ENCODE peak calls at places on chromosomes 2 and 18, in ten cellular contexts. One of them, this sample, is unnamed.
A peak's percentile ranks its signal among the peaks of the same experiment; 100 is the strongest.

GRCh38 chr18:70998490-70998889 is 709.6 kb downstream of the SOCS6 start:
- DNase-seq in activated CD8-positive, alpha-beta memory T cell treated with anti-CD3 and anti-CD28 coated beads for 48 hours: no peak
- DNase-seq in activated gamma-delta T cell: no peak
- DNase-seq in ELR: no peak
- DNase-seq in activated T-cell treated with anti-CD3 and anti-CD28 coated beads, Interleukin-2, amount 50 U/mL, for 24 hours: no peak
- DNase-seq in endothelial cell: no peak
- DNase-seq in NAMALWA: peak; percentile 9
- DNase-seq in activated CD4-positive, alpha-beta T cell treated with anti-CD3 and anti-CD28 coated beads, Interleukin-2, amount 10 ng/mL, durations not matched to agents 7 days and 5 days: no peak
- DNase-seq in nucleus accumbens: no peak
- DNase-seq in coronary artery: no peak
- DNase-seq in this sample: no peak

GRCh38 chr18:78150590-78150989 is 829.0 kb upstream of the SALL3 start:
- DNase-seq in activated CD8-positive, alpha-beta memory T cell treated with anti-CD3 and anti-CD28 coated beads for 48 hours: no peak
- DNase-seq in activated gamma-delta T cell: no peak
- DNase-seq in ELR: no peak
- DNase-seq in activated T-cell treated with anti-CD3 and anti-CD28 coated beads, Interleukin-2, amount 50 U/mL, for 24 hours: no peak
- DNase-seq in endothelial cell: no peak
- DNase-seq in NAMALWA: no peak
- DNase-seq in activated CD4-positive, alpha-beta T cell treated with anti-CD3 and anti-CD28 coated beads, Interleukin-2, amount 10 ng/mL, durations not matched to agents 7 days and 5 days: no peak
- DNase-seq in nucleus accumbens: no peak
- DNase-seq in coronary artery: no peak
- DNase-seq in this sample: no peak

GRCh38 chr2:226475650-226476049 is 324.0 kb downstream of the IRS1 start:
- DNase-seq in activated CD8-positive, alpha-beta memory T cell treated with anti-CD3 and anti-CD28 coated beads for 48 hours: no peak
- DNase-seq in activated gamma-delta T cell: no peak
- DNase-seq in ELR: peak; percentile 88
- DNase-seq in activated T-cell treated with anti-CD3 and anti-CD28 coated beads, Interleukin-2, amount 50 U/mL, for 24 hours: no peak
- DNase-seq in endothelial cell: no peak
- DNase-seq in NAMALWA: no peak
- DNase-seq in activated CD4-positive, alpha-beta T cell treated with anti-CD3 and anti-CD28 coated beads, Interleukin-2, amount 10 ng/mL, durations not matched to agents 7 days and 5 days: no peak
- DNase-seq in nucleus accumbens: no peak
- DNase-seq in coronary artery: no peak
- DNase-seq in this sample: peak; percentile 69

GRCh38 chr2:189498205-189498604 is 56.9 kb downstream of the WDR75 start:
- DNase-seq in activated CD8-positive, alpha-beta memory T cell treated with anti-CD3 and anti-CD28 coated beads for 48 hours: no peak
- DNase-seq in activated gamma-delta T cell: no peak
- DNase-seq in ELR: no peak
- DNase-seq in activated T-cell treated with anti-CD3 and anti-CD28 coated beads, Interleukin-2, amount 50 U/mL, for 24 hours: no peak
- DNase-seq in endothelial cell: no peak
- DNase-seq in NAMALWA: no peak
- DNase-seq in activated CD4-positive, alpha-beta T cell treated with anti-CD3 and anti-CD28 coated beads, Interleukin-2, amount 10 ng/mL, durations not matched to agents 7 days and 5 days: no peak
- DNase-seq in nucleus accumbens: no peak
- DNase-seq in coronary artery: no peak
- DNase-seq in this sample: no peak

GRCh38 chr2:219291394-219291793 is 12.2 kb downstream of the DNAJB2 start:
- DNase-seq in activated CD8-positive, alpha-beta memory T cell treated with anti-CD3 and anti-CD28 coated beads for 48 hours: no peak
- DNase-seq in activated gamma-delta T cell: no peak
- DNase-seq in ELR: no peak
- DNase-seq in activated T-cell treated with anti-CD3 and anti-CD28 coated beads, Interleukin-2, amount 50 U/mL, for 24 hours: peak; percentile 17
- DNase-seq in endothelial cell: no peak
- DNase-seq in NAMALWA: no peak
- DNase-seq in activated CD4-positive, alpha-beta T cell treated with anti-CD3 and anti-CD28 coated beads, Interleukin-2, amount 10 ng/mL, durations not matched to agents 7 days and 5 days: no peak
- DNase-seq in nucleus accumbens: no peak
- DNase-seq in coronary artery: peak; percentile 70
- DNase-seq in this sample: no peak

GRCh38 chr2:218066946-218067515 is 2.0 kb upstream of the RUFY4 start:
- DNase-seq in activated CD8-positive, alpha-beta memory T cell treated with anti-CD3 and anti-CD28 coated beads for 48 hours: no peak
- DNase-seq in activated gamma-delta T cell: no peak
- DNase-seq in ELR: no peak
- DNase-seq in activated T-cell treated with anti-CD3 and anti-CD28 coated beads, Interleukin-2, amount 50 U/mL, for 24 hours: no peak
- DNase-seq in endothelial cell: no peak
- DNase-seq in NAMALWA: no peak
- DNase-seq in activated CD4-positive, alpha-beta T cell treated with anti-CD3 and anti-CD28 coated beads, Interleukin-2, amount 10 ng/mL, durations not matched to agents 7 days and 5 days: no peak
- DNase-seq in nucleus accumbens: no peak
- DNase-seq in coronary artery: no peak
- DNase-seq in this sample: no peak

GRCh38 chr2:68741238-68741637 is 6.6 kb downstream of the ARHGAP25 start:
- DNase-seq in activated CD8-positive, alpha-beta memory T cell treated with anti-CD3 and anti-CD28 coated beads for 48 hours: no peak
- DNase-seq in activated gamma-delta T cell: no peak
- DNase-seq in ELR: peak; percentile 42
- DNase-seq in activated T-cell treated with anti-CD3 and anti-CD28 coated beads, Interleukin-2, amount 50 U/mL, for 24 hours: no peak
- DNase-seq in endothelial cell: no peak
- DNase-seq in NAMALWA: no peak
- DNase-seq in activated CD4-positive, alpha-beta T cell treated with anti-CD3 and anti-CD28 coated beads, Interleukin-2, amount 10 ng/mL, durations not matched to agents 7 days and 5 days: peak; percentile 15
- DNase-seq in nucleus accumbens: no peak
- DNase-seq in coronary artery: no peak
- DNase-seq in this sample: no peak

GRCh38 chr2:188628989-188629889 is 337.6 kb downstream of the GULP1 start:
- DNase-seq in activated CD8-positive, alpha-beta memory T cell treated with anti-CD3 and anti-CD28 coated beads for 48 hours: no peak
- DNase-seq in activated gamma-delta T cell: no peak
- DNase-seq in ELR: peak; percentile 82
- DNase-seq in activated T-cell treated with anti-CD3 and anti-CD28 coated beads, Interleukin-2, amount 50 U/mL, for 24 hours: no peak
- DNase-seq in endothelial cell: no peak
- DNase-seq in NAMALWA: no peak
- DNase-seq in activated CD4-positive, alpha-beta T cell treated with anti-CD3 and anti-CD28 coated beads, Interleukin-2, amount 10 ng/mL, durations not matched to agents 7 days and 5 days: no peak
- DNase-seq in nucleus accumbens: no peak
- DNase-seq in coronary artery: no peak
- DNase-seq in this sample: peak; percentile 85

GRCh38 chr18:75127143-75128021 is 81.6 kb downstream of the PTGR3 start:
- DNase-seq in activated CD8-positive, alpha-beta memory T cell treated with anti-CD3 and anti-CD28 coated beads for 48 hours: no peak
- DNase-seq in activated gamma-delta T cell: no peak
- DNase-seq in ELR: no peak
- DNase-seq in activated T-cell treated with anti-CD3 and anti-CD28 coated beads, Interleukin-2, amount 50 U/mL, for 24 hours: no peak
- DNase-seq in endothelial cell: no peak
- DNase-seq in NAMALWA: no peak
- DNase-seq in activated CD4-positive, alpha-beta T cell treated with anti-CD3 and anti-CD28 coated beads, Interleukin-2, amount 10 ng/mL, durations not matched to agents 7 days and 5 days: no peak
- DNase-seq in nucleus accumbens: no peak
- DNase-seq in coronary artery: peak; percentile 58
- DNase-seq in this sample: no peak

GRCh38 chr2:69762513-69763494 is 20.9 kb downstream of the ANXA4 start:
- DNase-seq in activated CD8-positive, alpha-beta memory T cell treated with anti-CD3 and anti-CD28 coated beads for 48 hours: no peak
- DNase-seq in activated gamma-delta T cell: no peak
- DNase-seq in ELR: no peak
- DNase-seq in activated T-cell treated with anti-CD3 and anti-CD28 coated beads, Interleukin-2, amount 50 U/mL, for 24 hours: no peak
- DNase-seq in endothelial cell: no peak
- DNase-seq in NAMALWA: peak; percentile 10
- DNase-seq in activated CD4-positive, alpha-beta T cell treated with anti-CD3 and anti-CD28 coated beads, Interleukin-2, amount 10 ng/mL, durations not matched to agents 7 days and 5 days: no peak
- DNase-seq in nucleus accumbens: peak; percentile 23
- DNase-seq in coronary artery: no peak
- DNase-seq in this sample: no peak

GRCh38 chr18:49406863-49407262 is 53.6 kb downstream of the DYM start:
- DNase-seq in activated CD8-positive, alpha-beta memory T cell treated with anti-CD3 and anti-CD28 coated beads for 48 hours: no peak
- DNase-seq in activated gamma-delta T cell: no peak
- DNase-seq in ELR: no peak
- DNase-seq in activated T-cell treated with anti-CD3 and anti-CD28 coated beads, Interleukin-2, amount 50 U/mL, for 24 hours: no peak
- DNase-seq in endothelial cell: no peak
- DNase-seq in NAMALWA: no peak
- DNase-seq in activated CD4-positive, alpha-beta T cell treated with anti-CD3 and anti-CD28 coated beads, Interleukin-2, amount 10 ng/mL, durations not matched to agents 7 days and 5 days: no peak
- DNase-seq in nucleus accumbens: no peak
- DNase-seq in coronary artery: no peak
- DNase-seq in this sample: no peak

GRCh38 chr2:20468549-20469500 is 22.0 kb downstream of the RHOB start:
- DNase-seq in activated CD8-positive, alpha-beta memory T cell treated with anti-CD3 and anti-CD28 coated beads for 48 hours: no peak
- DNase-seq in activated gamma-delta T cell: no peak
- DNase-seq in ELR: no peak
- DNase-seq in activated T-cell treated with anti-CD3 and anti-CD28 coated beads, Interleukin-2, amount 50 U/mL, for 24 hours: no peak
- DNase-seq in endothelial cell: no peak
- DNase-seq in NAMALWA: no peak
- DNase-seq in activated CD4-positive, alpha-beta T cell treated with anti-CD3 and anti-CD28 coated beads, Interleukin-2, amount 10 ng/mL, durations not matched to agents 7 days and 5 days: no peak
- DNase-seq in nucleus accumbens: no peak
- DNase-seq in coronary artery: peak; percentile 35
- DNase-seq in this sample: no peak

GRCh38 chr2:120631241-120631640 is 104.4 kb upstream of the GLI2 start:
- DNase-seq in activated CD8-positive, alpha-beta memory T cell treated with anti-CD3 and anti-CD28 coated beads for 48 hours: no peak
- DNase-seq in activated gamma-delta T cell: no peak
- DNase-seq in ELR: no peak
- DNase-seq in activated T-cell treated with anti-CD3 and anti-CD28 coated beads, Interleukin-2, amount 50 U/mL, for 24 hours: no peak
- DNase-seq in endothelial cell: no peak
- DNase-seq in NAMALWA: no peak
- DNase-seq in activated CD4-positive, alpha-beta T cell treated with anti-CD3 and anti-CD28 coated beads, Interleukin-2, amount 10 ng/mL, durations not matched to agents 7 days and 5 days: no peak
- DNase-seq in nucleus accumbens: no peak
- DNase-seq in coronary artery: peak; percentile 56
- DNase-seq in this sample: no peak

This sample was measured in astrocyte of the cerebellum.